ENCODE peak calls at places on chromosomes 16 and 17, in seven cellular contexts. H, V, N, Y, F, Z and T are unnamed samples.

GRCh38 chr16:29962344-29962994 is 590 bp downstream of the TMEM219 start:
- DNase-seq in Y (peak; percentile 91), Z (peak; percentile 30), F (no peak), H (peak; percentile 4), N (no peak), V (peak; percentile 30), T (no peak)

GRCh38 chr17:80646328-80646727 is 101.7 kb downstream of the RPTOR start:
- DNase-seq in H (no peak), V (no peak), Z (no peak), Y (no peak), F (no peak), N (no peak), T (no peak)

GRCh38 chr17:48542956-48543853 is 1.7 kb downstream of the HOXB2 start:
- DNase-seq in F (no peak), H (no peak), Z (no peak), Y (no peak), V (peak; percentile 75), N (no peak), T (peak; percentile 47)

GRCh38 chr16:19699472-19699871 is 18.6 kb downstream of the KNOP1 start:
- DNase-seq in Y (no peak), H (no peak), Z (no peak), V (no peak), F (no peak), N (no peak), T (no peak)

GRCh38 chr16:30027588-30028437 is 3.3 kb downstream of the TLCD3B start:
- DNase-seq in N (no peak), Y (no peak), F (no peak), H (no peak), V (no peak), Z (no peak), T (no peak)

GRCh38 chr16:70529051-70529777 is 5.6 kb downstream of the SF3B3 start:
- DNase-seq in N (no peak), F (peak; percentile 49), H (no peak), Y (peak; percentile 88), Z (no peak), V (peak; percentile 57), T (no peak)

GRCh38 chr17:59851431-59852375 is 41.0 kb downstream of the TUBD1 start:
- DNase-seq in Z (no peak), F (peak; percentile 80), N (no peak), Y (peak; percentile 59), H (peak; percentile 98), V (peak; percentile 90), T (no peak)

GRCh38 chr16:50627419-50627818 is 53.7 kb downstream of the SNX20 start:
- DNase-seq in V (no peak), Y (no peak), N (no peak), H (no peak), F (no peak), Z (peak; percentile 39), T (peak; percentile 50)

GRCh38 chr16:79093554-79093967 is 507.0 kb downstream of the MAF start:
- DNase-seq in N (no peak), Z (peak; percentile 94), Y (no peak), F (no peak), V (no peak), H (no peak), T (no peak)

GRCh38 chr17:82497483-82498405 is 21.8 kb upstream of the FOXK2 start:
- DNase-seq in Y (peak; percentile 82), V (peak; percentile 48), F (no peak), H (peak; percentile 55), Z (peak; percentile 55), N (no peak), T (no peak)

GRCh38 chr16:19733551-19733950 is 15.5 kb downstream of the IQCK start:
- DNase-seq in V (no peak), Y (no peak), F (no peak), Z (no peak), H (no peak), N (no peak), T (no peak)

GRCh38 chr16:2475413-2476344 is 752 bp downstream of the TBC1D24 start:
- DNase-seq in V (no peak), Z (no peak), Y (no peak), F (no peak), H (no peak), N (no peak), T (no peak)

GRCh38 chr16:30060354-30061194 is 5.0 kb upstream of the ALDOA start:
- DNase-seq in Y (peak; percentile 45), V (no peak), Z (no peak), N (no peak), H (no peak), F (no peak), T (no peak)

GRCh38 chr16:81703177-81704155 is 75.6 kb upstream of the PLCG2 start:
- DNase-seq in Z (no peak), N (peak; percentile 69), Y (peak; percentile 99), H (no peak), V (peak; percentile 92), F (no peak), T (peak; percentile 4)

GRCh38 chr17:71440513-71440912 is 680.3 kb upstream of the SOX9 start:
- DNase-seq in Z (no peak), V (peak; percentile 47), Y (no peak), F (no peak), N (no peak), H (no peak), T (no peak)

GRCh38 chr17:41464682-41465081 is 2.5 kb downstream of the KRT32 start:
- DNase-seq in F (peak; percentile 83), Z (no peak), H (peak; percentile 39), V (peak; percentile 50), N (peak; percentile 88), Y (peak; percentile 94), T (peak; percentile 42)

GRCh38 chr17:51768706-51769105 is 389.8 kb downstream of the CA10 start:
- DNase-seq in V (no peak), H (no peak), Z (no peak), Y (no peak), F (no peak), N (no peak), T (no peak)

GRCh38 chr17:51765558-51766145 is 392.9 kb downstream of the CA10 start:
- DNase-seq in H (no peak), F (no peak), Z (no peak), V (no peak), Y (no peak), N (no peak), T (no peak)

GRCh38 chr17:51767287-51767686 is 391.2 kb downstream of the CA10 start:
- DNase-seq in V (no peak), H (no peak), N (no peak), F (no peak), Y (no peak), Z (no peak), T (no peak)

GRCh38 chr17:51761105-51761504 is 397.4 kb downstream of the CA10 start:
- DNase-seq in H (no peak), Z (no peak), Y (no peak), V (no peak), F (no peak), N (no peak), T (no peak)

GRCh38 chr17:51764387-51764971 is 394.0 kb downstream of the CA10 start:
- DNase-seq in V (peak; percentile 78), N (peak; percentile 9), Z (peak; percentile 54), Y (peak; percentile 73), H (peak; percentile 23), F (peak; percentile 38), T (no peak)
- TF ChIP-seq CTCF in V (peak; percentile 89), N (peak; percentile 89), Z (peak; percentile 92), Y (peak; percentile 85), H (peak; percentile 75), F (peak; percentile 96), T (peak; percentile 85)

DNA sequence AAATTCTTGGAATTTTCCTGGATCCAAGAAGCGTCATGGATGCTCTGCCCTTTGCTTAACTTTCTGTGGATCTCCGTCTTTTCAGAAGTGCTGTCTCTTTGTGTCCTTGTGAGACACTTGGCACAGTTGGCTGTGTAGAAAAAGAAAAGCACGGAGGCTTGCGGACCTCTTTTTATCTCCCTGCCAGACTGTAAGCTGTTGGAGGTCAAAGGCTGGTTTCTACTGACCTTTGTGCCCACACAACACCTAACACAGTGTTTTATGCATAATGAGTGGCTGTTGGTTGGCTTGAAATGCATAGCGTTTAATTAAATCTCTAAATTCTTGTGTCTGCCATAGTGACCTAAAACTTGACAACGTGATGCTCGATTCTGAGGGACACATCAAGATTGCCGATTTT is 75.7 kb upstream of the CACNG3 start:
- DNase-seq in Y (no peak), H (no peak), N (no peak), V (no peak), F (no peak), Z (no peak), T (no peak)
- H3K4me3 ChIP-seq in Y (no peak overlapping the region), H (no peak overlapping the region), N (no peak overlapping the region), V (no peak overlapping the region), F (no peak overlapping the region), Z (no peak overlapping the region), T (no peak overlapping the region)

GRCh38 chr17:79587421-79587820 is 23.4 kb downstream of the RBFOX3 start:
- DNase-seq in H (no peak), N (no peak), Z (no peak), Y (peak; percentile 23), V (no peak), F (no peak), T (no peak)

GRCh38 chr17:79587945-79588344 is 22.9 kb downstream of the RBFOX3 start:
- DNase-seq in V (no peak), F (no peak), Z (no peak), Y (peak; percentile 34), N (no peak), H (no peak), T (no peak)

GRCh38 chr17:79591014-79591590 is 19.7 kb downstream of the RBFOX3 start:
- DNase-seq in F (no peak), Z (no peak), H (no peak), Y (peak; percentile 52), N (no peak), V (no peak), T (no peak)

GRCh38 chr17:79591695-79592094 is 19.2 kb downstream of the RBFOX3 start:
- DNase-seq in Z (no peak), H (no peak), N (no peak), Y (peak; percentile 22), F (no peak), V (no peak), T (no peak)

GRCh38 chr17:79589669-79590270 is 21.1 kb downstream of the RBFOX3 start:
- DNase-seq in H (no peak), Y (peak; percentile 68), V (no peak), Z (no peak), N (no peak), F (no peak), T (no peak)
- TF ChIP-seq CTCF in H (no peak), Y (no peak), V (no peak), Z (no peak), N (no peak), F (no peak), T (no peak)

GRCh38 chr17:54744750-54745149 is 155.9 kb upstream of the TOM1L1 start:
- DNase-seq in Y (no peak), Z (no peak), V (no peak), H (no peak), N (no peak), F (no peak), T (no peak)

GRCh38 chr17:54745862-54746261 is 154.8 kb upstream of the TOM1L1 start:
- DNase-seq in H (no peak), Y (no peak), N (no peak), F (no peak), V (no peak), Z (no peak), T (no peak)

GRCh38 chr17:54749157-54749556 is 151.5 kb upstream of the TOM1L1 start:
- DNase-seq in F (no peak), H (no peak), Y (no peak), Z (no peak), N (no peak), V (peak; percentile 21), T (no peak)

DNA sequence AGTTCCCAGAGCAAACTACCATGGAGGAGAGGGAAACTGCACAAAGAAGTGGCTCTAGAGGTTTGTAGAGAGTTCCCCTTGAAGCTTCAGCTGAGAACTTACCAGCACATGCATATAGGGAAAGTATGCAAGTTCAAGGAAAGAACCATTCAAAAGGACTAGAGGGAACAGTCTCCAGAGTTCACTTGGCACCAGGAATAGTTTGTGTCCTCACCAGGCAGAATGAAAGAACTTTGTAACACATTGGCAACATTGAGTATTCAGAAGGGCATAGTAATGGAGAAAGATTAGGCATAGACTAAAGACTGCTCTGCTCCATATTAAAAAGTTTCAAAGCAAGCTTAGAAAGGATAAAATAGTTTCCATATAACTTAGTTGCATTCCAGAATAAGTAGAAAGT is 155.4 kb upstream of the TOM1L1 start:
- DNase-seq in V (no peak), Z (no peak), Y (no peak), H (no peak), F (no peak), N (no peak), T (no peak)
- H3K4me3 ChIP-seq in V (no peak overlapping the region), Z (no peak overlapping the region), Y (no peak overlapping the region), H (no peak overlapping the region), F (no peak overlapping the region), N (no peak overlapping the region), T (no peak overlapping the region)